ENCODE peak calls at places on chromosomes 16 and 17, in five cellular contexts. Q, Z, G, D and E are unnamed samples.

GRCh38 chr16:11136600-11136999 is 119.4 kb downstream of the SOCS1 start:
- DNase-seq in Q (no peak), Z (no peak), G (no peak), D (peak), E (no peak)

GRCh38 chr17:40093580-40094201 is 6.7 kb downstream of the NR1D1 start:
- DNase-seq in Q (no peak), Z (no peak), G (no peak), D (no peak), E (no peak)

GRCh38 chr17:59767176-59767575 is 59.7 kb downstream of the VMP1 start:
- DNase-seq in Q (no peak), Z (no peak), G (no peak), D (no peak), E (no peak)

GRCh38 chr17:50630524-50631194 is 4.0 kb upstream of the ABCC3 start:
- DNase-seq in Q (no peak), Z (peak), G (peak), D (peak), E (no peak)

GRCh38 chr16:12995721-12996372 is 94.4 kb downstream of the SHISA9 start:
- DNase-seq in Q (no peak), Z (no peak), G (no peak), D (no peak), E (no peak)

GRCh38 chr16:86306811-86307517 is 203.4 kb upstream of the FOXF1 start:
- DNase-seq in Q (no peak), Z (no peak), G (no peak), D (no peak), E (no peak)

GRCh38 chr16:80122155-80122554 is 418.6 kb upstream of the DYNLRB2 start:
- DNase-seq in Q (no peak), Z (no peak), G (no peak), D (no peak), E (no peak)

GRCh38 chr16:77749415-77749814 is 27.1 kb downstream of the NUDT7 start:
- DNase-seq in Q (no peak), Z (no peak), G (no peak), D (no peak), E (no peak)

GRCh38 chr17:63446218-63446980 is at the start of gene CYB561:
- DNase-seq in Q (no peak), Z (peak), G (peak), D (peak), E (no peak)

GRCh38 chr17:47978324-47978723 is 7.4 kb downstream of the CDK5RAP3 start:
- DNase-seq in Q (no peak), Z (peak), G (peak), D (no peak), E (no peak)

GRCh38 chr16:81212830-81213465 is 25.5 kb upstream of the BCO1 start:
- DNase-seq in Q (no peak), Z (no peak), G (no peak), D (no peak), E (no peak)

GRCh38 chr17:39408360-39408759 is 6.9 kb upstream of the FBXL20 start:
- DNase-seq in Q (no peak), Z (no peak), G (no peak), D (no peak), E (no peak)

GRCh38 chr17:3543453-3543852 is 14.2 kb downstream of the TRPV3 start:
- DNase-seq in Q (no peak), Z (no peak), G (no peak), D (no peak), E (no peak)

GRCh38 chr16:85245307-85246172 is 133.3 kb upstream of the CIBAR2 start:
- DNase-seq in Q (peak), Z (peak), G (peak), D (no peak), E (no peak)

GRCh38 chr17:80817861-80818260 is 173.8 kb upstream of the CHMP6 start:
- DNase-seq in Q (no peak), Z (no peak), G (no peak), D (peak), E (no peak)

GRCh38 chr17:16432017-16432416 is 16.6 kb downstream of the TRPV2 start:
- DNase-seq in Q (no peak), Z (no peak), G (no peak), D (no peak), E (no peak)

GRCh38 chr17:37756060-37756459 is 11.2 kb upstream of the HNF1B start:
- DNase-seq in Q (no peak), Z (no peak), G (no peak), D (no peak), E (no peak)

GRCh38 chr17:333626-334396 is 18.8 kb downstream of the RPH3AL start:
- DNase-seq in Q (no peak), Z (no peak), G (no peak), D (no peak), E (no peak)

GRCh38 chr17:81396722-81397313 is 1.6 kb downstream of the BAHCC1 start:
- DNase-seq in Q (no peak), Z (peak), G (no peak), D (peak), E (no peak)

GRCh38 chr17:71084219-71084618 is 914.9 kb downstream of the KCNJ2 start:
- DNase-seq in Q (no peak), Z (no peak), G (no peak), D (no peak), E (no peak)

GRCh38 chr17:28760987-28761562 is 17.3 kb downstream of the TRAF4 start:
- DNase-seq in Q (no peak), Z (no peak), G (no peak), D (peak), E (no peak)

GRCh38 chr17:72338304-72338703 is 217.5 kb downstream of the SOX9 start:
- DNase-seq in Q (no peak), Z (no peak), G (no peak), D (no peak), E (no peak)

GRCh38 chr16:30407794-30408534 is 558 bp downstream of the ZNF771 start:
- DNase-seq in Q (no peak), Z (no peak), G (no peak), D (peak), E (no peak)

GRCh38 chr17:43740541-43740940 is 18.1 kb downstream of the SOST start:
- DNase-seq in Q (no peak), Z (no peak), G (no peak), D (no peak), E (no peak)

GRCh38 chr17:28946239-28946638 is 5.1 kb downstream of the PHF12 start:
- DNase-seq in Q (no peak), Z (no peak), G (no peak), D (no peak), E (no peak)

GRCh38 chr16:68972720-68973119 is 129.4 kb downstream of the TANGO6 start:
- DNase-seq in Q (no peak), Z (no peak), G (no peak), D (no peak), E (no peak)

GRCh38 chr16:595942-596735 is 6.3 kb downstream of the RAB40C start:
- DNase-seq in Q (no peak), Z (no peak), G (no peak), D (no peak), E (no peak)

GRCh38 chr16:9096416-9096952 is 5.0 kb downstream of the HAPSTR1 start:
- DNase-seq in Q (no peak), Z (no peak), G (no peak), D (peak), E (no peak)

GRCh38 chr16:12548270-12548983 is 255.3 kb downstream of the CPPED1 start:
- DNase-seq in Q (no peak), Z (no peak), G (no peak), D (no peak), E (no peak)

GRCh38 chr16:90000733-90001427 is 18.4 kb downstream of the DBNDD1 start:
- DNase-seq in Q (no peak), Z (no peak), G (no peak), D (no peak), E (no peak)

GRCh38 chr17:80063815-80064585 is 27.6 kb downstream of the CCDC40 start:
- DNase-seq in Q (no peak), Z (no peak), G (no peak), D (peak), E (no peak)

GRCh38 chr16:87970206-87970605 is 19.0 kb downstream of the BANP start:
- DNase-seq in Q (no peak), Z (no peak), G (no peak), D (no peak), E (no peak)

GRCh38 chr17:45114117-45114932 is 18.0 kb downstream of the PLCD3 start:
- DNase-seq in Q (no peak), Z (no peak), G (no peak), D (no peak), E (no peak)

GRCh38 chr17:81428121-81428515 is 32.9 kb downstream of the BAHCC1 start:
- DNase-seq in Q (no peak), Z (no peak), G (no peak), D (no peak), E (no peak)

GRCh38 chr17:419073-419735 is 66.6 kb upstream of the RPH3AL start:
- DNase-seq in Q (no peak), Z (peak), G (no peak), D (no peak), E (no peak)

GRCh38 chr16:69105501-69106361 is at the start of gene HAS3:
- DNase-seq in Q (no peak), Z (peak), G (no peak), D (peak), E (peak)

GRCh38 chr16:84976644-84977400 is 34.5 kb downstream of the ZDHHC7 start:
- DNase-seq in Q (no peak), Z (no peak), G (no peak), D (no peak), E (no peak)

GRCh38 chr16:87507351-87508069 is 14.7 kb upstream of the ZCCHC14 start:
- DNase-seq in Q (no peak), Z (no peak), G (no peak), D (no peak), E (no peak)